ENCODE peak calls at places on chromosomes 1 and 21, in five cellular contexts. One of them, this sample, is unnamed.

GRCh38 chr1:70528591-70529333 is 117.7 kb downstream of the CTH start:
- DNase-seq in uterus: peak; percentile 40
- DNase-seq in right atrium auricular region: no peak
- DNase-seq in HCT116: peak; percentile 12
- DNase-seq in pancreas: no peak
- DNase-seq in this sample: no peak

GRCh38 chr1:1540015-1540816 is at the start of gene TMEM240:
- DNase-seq in pancreas: peak; percentile 75
- DNase-seq in right atrium auricular region: peak; percentile 76
- DNase-seq in uterus: peak; percentile 85
- DNase-seq in HCT116: no peak
- DNase-seq in this sample: no peak

GRCh38 chr1:234500269-234500668 is 21.3 kb upstream of the TARBP1 start:
- DNase-seq in HCT116: no peak
- DNase-seq in pancreas: no peak
- DNase-seq in uterus: no peak
- DNase-seq in right atrium auricular region: no peak
- DNase-seq in this sample: no peak

GRCh38 chr1:232084584-232085223 is 458.1 kb downstream of the DISC1 start:
- DNase-seq in uterus: no peak
- DNase-seq in pancreas: no peak
- DNase-seq in right atrium auricular region: no peak
- DNase-seq in HCT116: no peak
- DNase-seq in this sample: no peak

GRCh38 chr1:19257178-19257914 is 5.7 kb downstream of the MRTO4 start:
- DNase-seq in uterus: no peak
- DNase-seq in HCT116: no peak
- DNase-seq in pancreas: no peak
- DNase-seq in right atrium auricular region: no peak
- DNase-seq in this sample: no peak

GRCh38 chr1:186330758-186331157 is 44.3 kb downstream of the TPR start:
- DNase-seq in pancreas: no peak
- DNase-seq in HCT116: peak; percentile 4
- DNase-seq in right atrium auricular region: no peak
- DNase-seq in uterus: no peak
- DNase-seq in this sample: no peak

GRCh38 chr21:43325968-43326367 is 101.0 kb downstream of the SIK1 start:
- DNase-seq in HCT116: no peak
- DNase-seq in uterus: no peak
- DNase-seq in pancreas: no peak
- DNase-seq in right atrium auricular region: no peak
- DNase-seq in this sample: no peak

GRCh38 chr21:38326899-38327298 is 70.1 kb downstream of the KCNJ15 start:
- DNase-seq in HCT116: no peak
- DNase-seq in uterus: no peak
- DNase-seq in pancreas: no peak
- DNase-seq in right atrium auricular region: peak; percentile 54
- DNase-seq in this sample: no peak

GRCh38 chr21:41562101-41563000 is 54.4 kb upstream of the TMPRSS2 start:
- DNase-seq in pancreas: no peak
- DNase-seq in HCT116: no peak
- DNase-seq in right atrium auricular region: peak; percentile 9
- DNase-seq in uterus: no peak
- DNase-seq in this sample: peak; percentile 12

GRCh38 chr1:22001409-22001808 is at the start of gene CELA3A:
- DNase-seq in HCT116: no peak
- DNase-seq in pancreas: peak; percentile 73
- DNase-seq in uterus: no peak
- DNase-seq in right atrium auricular region: no peak
- DNase-seq in this sample: no peak

GRCh38 chr1:171457412-171457811 is 27.9 kb upstream of the PRRC2C start:
- DNase-seq in HCT116: no peak
- DNase-seq in right atrium auricular region: no peak
- DNase-seq in uterus: no peak
- DNase-seq in pancreas: no peak
- DNase-seq in this sample: no peak

GRCh38 chr1:183804382-183804781 is 538 bp upstream of the RGL1 start:
- DNase-seq in uterus: no peak
- DNase-seq in pancreas: no peak
- DNase-seq in HCT116: no peak
- DNase-seq in right atrium auricular region: no peak
- DNase-seq in this sample: no peak

GRCh38 chr1:208895820-208896219 is 651.6 kb upstream of the PLXNA2 start:
- DNase-seq in pancreas: no peak
- DNase-seq in right atrium auricular region: no peak
- DNase-seq in uterus: no peak
- DNase-seq in HCT116: no peak
- DNase-seq in this sample: no peak

DNA sequence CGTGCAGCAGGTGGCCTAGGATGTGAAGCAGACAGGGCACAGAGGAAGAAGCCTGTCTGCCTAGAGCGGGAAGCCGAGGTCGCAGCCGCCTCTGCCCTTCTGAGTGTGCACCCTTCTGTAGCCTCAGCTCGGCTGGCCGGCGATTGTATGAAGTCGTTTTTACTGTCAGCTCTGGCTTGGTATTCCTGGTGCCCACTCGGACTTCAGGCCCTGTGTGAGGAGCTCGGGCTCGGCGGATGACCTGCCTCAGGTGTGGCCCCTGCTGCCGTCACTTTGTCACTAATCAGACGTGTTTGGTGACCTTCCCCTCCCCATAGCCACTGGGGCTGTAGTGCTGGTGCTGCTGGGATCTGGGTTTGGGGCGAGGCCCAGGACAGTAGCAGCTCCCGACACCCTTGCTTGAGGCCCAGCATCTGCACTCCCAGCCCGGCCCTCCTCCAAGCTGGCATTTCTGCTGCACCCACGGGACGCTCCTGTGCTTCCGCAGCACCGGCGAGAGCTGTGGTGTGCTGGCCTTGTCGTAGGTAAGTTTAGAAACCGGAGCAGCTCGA is 18.1 kb downstream of the SLX9 start:
- DNase-seq in pancreas: no peak
- DNase-seq in right atrium auricular region: no peak
- DNase-seq in HCT116: no peak
- DNase-seq in uterus: no peak
- DNase-seq in this sample: no peak
- H3K27ac ChIP-seq in pancreas: no peak overlapping the region
- H3K27ac ChIP-seq in right atrium auricular region: peak overlapping the region; percentile 70
- H3K27ac ChIP-seq in HCT116: no peak overlapping the region
- H3K27ac ChIP-seq in uterus: peak overlapping the region; percentile 65
- H3K27ac ChIP-seq in this sample: no peak overlapping the region

DNA sequence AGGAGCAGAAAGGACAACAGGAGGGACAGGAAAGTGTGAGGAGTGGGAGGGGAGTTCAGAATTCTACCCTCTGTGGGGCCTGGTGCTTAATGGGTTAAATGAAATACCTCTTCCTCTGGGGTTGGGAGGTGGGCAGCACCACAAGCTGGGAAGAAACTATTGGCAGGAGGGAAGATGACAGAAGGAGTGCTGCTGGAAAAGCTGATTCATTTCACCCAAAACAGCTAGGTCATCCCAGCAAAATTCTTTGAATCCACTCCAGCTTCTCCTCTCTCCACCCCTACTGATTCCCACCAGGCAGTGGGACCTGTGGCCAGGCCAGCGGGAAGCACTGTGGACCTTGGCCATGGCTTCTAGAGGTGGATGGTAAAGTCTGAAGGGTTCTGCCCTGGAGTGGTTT is 12.8 kb downstream of the BCAN start:
- DNase-seq in uterus: no peak
- DNase-seq in HCT116: no peak
- DNase-seq in pancreas: no peak
- DNase-seq in right atrium auricular region: no peak
- DNase-seq in this sample: no peak
- H3K27me3 ChIP-seq in uterus: no peaks in the 10 kb centered on the region
- H3K27me3 ChIP-seq in HCT116: no peaks in the 10 kb centered on the region
- H3K27me3 ChIP-seq in pancreas: no peaks in the 10 kb centered on the region
- H3K27me3 ChIP-seq in right atrium auricular region: no peaks in the 10 kb centered on the region
- H3K27me3 ChIP-seq in this sample: peaks cover 32% of the 10 kb centered on the region

DNA sequence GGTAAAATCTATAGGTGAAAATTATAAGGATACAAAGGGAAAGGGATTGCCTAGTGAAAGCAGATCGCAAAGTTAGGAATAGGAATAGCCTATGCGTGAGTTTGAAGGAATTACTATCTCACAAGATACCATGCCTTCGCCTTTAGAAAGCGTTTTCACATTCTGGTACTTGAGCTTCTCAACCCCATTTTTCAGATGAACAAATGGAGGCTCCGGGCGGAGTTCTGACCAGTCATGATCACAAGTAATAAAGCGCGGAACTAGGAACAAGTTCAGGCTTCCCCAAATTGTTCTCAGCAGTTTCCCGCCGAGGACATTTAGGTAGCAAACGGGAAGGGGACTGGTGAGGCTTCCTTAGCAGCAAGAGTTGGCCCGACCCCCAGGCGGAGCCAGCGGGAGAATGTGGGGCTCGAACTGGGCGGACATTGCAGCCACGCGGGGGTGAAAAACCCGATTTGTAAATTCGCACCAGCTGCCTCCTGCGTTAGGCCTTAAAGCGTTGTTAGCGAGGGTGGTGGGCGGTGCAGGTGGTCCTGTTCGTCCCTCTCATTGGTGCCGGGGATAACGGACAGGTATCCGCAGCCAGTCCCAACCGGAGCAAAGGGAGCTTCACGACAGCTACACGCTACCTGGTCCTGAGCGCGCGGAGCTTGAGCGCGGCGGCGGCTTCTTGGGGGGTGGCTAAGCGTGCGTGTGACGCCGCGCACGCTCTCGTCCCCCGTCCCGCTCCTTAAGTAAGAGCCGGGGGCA is 15.4 kb downstream of the SEMA6C start:
- DNase-seq in pancreas: peak; percentile 67
- DNase-seq in HCT116: no peak
- DNase-seq in right atrium auricular region: peak; percentile 88
- DNase-seq in uterus: peak; percentile 93
- DNase-seq in this sample: no peak
- H3K4me3 ChIP-seq in pancreas: peak overlapping the region; percentile 2
- H3K4me3 ChIP-seq in HCT116: no peak overlapping the region
- H3K4me3 ChIP-seq in right atrium auricular region: peak overlapping the region; percentile 48
- H3K4me3 ChIP-seq in uterus: peak overlapping the region; percentile 25
- H3K4me3 ChIP-seq in this sample: no peak overlapping the region

DNA sequence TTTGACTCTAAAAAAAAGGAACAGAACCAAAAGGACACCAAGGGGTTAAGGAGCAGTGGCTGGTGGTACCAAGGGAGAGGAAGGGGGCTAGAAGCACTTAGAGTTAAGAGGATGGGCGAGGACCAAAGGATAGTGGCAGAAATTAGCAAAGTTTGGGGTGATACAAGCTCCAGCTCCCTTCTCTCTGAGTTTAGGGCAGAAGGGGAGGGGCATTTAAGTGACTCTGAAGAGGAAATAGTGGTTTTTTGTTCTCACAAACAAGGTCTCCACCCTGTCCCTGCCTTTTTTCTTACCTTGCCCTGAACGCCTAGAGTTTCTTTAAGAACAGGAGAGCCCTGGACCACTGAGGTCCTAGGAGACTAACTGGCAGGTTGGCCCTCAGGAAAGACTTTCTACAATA is 3.3 kb downstream of the CDC42SE1 start:
- DNase-seq in right atrium auricular region: no peak
- DNase-seq in pancreas: no peak
- DNase-seq in HCT116: no peak
- DNase-seq in uterus: no peak
- DNase-seq in this sample: no peak
- H3K27ac ChIP-seq in right atrium auricular region: peak overlapping the region; percentile 98
- H3K27ac ChIP-seq in pancreas: peak overlapping the region; percentile 19
- H3K27ac ChIP-seq in HCT116: no peak overlapping the region
- H3K27ac ChIP-seq in uterus: peak overlapping the region; percentile 95
- H3K27ac ChIP-seq in this sample: no peak overlapping the region

GRCh38 chr1:237040823-237041222 is 1.2 kb upstream of the RYR2 start:
- DNase-seq in pancreas: no peak
- DNase-seq in uterus: no peak
- DNase-seq in HCT116: no peak
- DNase-seq in right atrium auricular region: no peak
- DNase-seq in this sample: no peak
- H3K27me3 ChIP-seq in pancreas: no peaks in the 10 kb centered on the region
- H3K27me3 ChIP-seq in uterus: no peaks in the 10 kb centered on the region
- H3K27me3 ChIP-seq in HCT116: peaks cover 3% of the 10 kb centered on the region
- H3K27me3 ChIP-seq in right atrium auricular region: no peaks in the 10 kb centered on the region
- H3K27me3 ChIP-seq in this sample: peaks cover 35% of the 10 kb centered on the region

GRCh38 chr1:40381268-40382109 is 8.0 kb downstream of the SMAP2 start:
- DNase-seq in right atrium auricular region: no peak
- DNase-seq in HCT116: no peak
- DNase-seq in pancreas: no peak
- DNase-seq in uterus: no peak
- DNase-seq in this sample: no peak
- H3K4me3 ChIP-seq in right atrium auricular region: no peak overlapping the region
- H3K4me3 ChIP-seq in HCT116: no peak overlapping the region
- H3K4me3 ChIP-seq in pancreas: no peak overlapping the region
- H3K4me3 ChIP-seq in uterus: no peak overlapping the region
- H3K4me3 ChIP-seq in this sample: no peak overlapping the region

GRCh38 chr1:243268751-243269460 is 13.1 kb downstream of the SDCCAG8 start:
- DNase-seq in uterus: no peak
- DNase-seq in right atrium auricular region: no peak
- DNase-seq in HCT116: no peak
- DNase-seq in pancreas: no peak
- DNase-seq in this sample: no peak
- H3K27ac ChIP-seq in uterus: no peak overlapping the region
- H3K27ac ChIP-seq in right atrium auricular region: peak overlapping the region; percentile 3
- H3K27ac ChIP-seq in HCT116: peak overlapping the region; percentile 94
- H3K27ac ChIP-seq in pancreas: peak overlapping the region; percentile 69
- H3K27ac ChIP-seq in this sample: peak overlapping the region; percentile 61

GRCh38 chr1:149931212-149931805 is 3.7 kb upstream of the SF3B4 start:
- DNase-seq in uterus: no peak
- DNase-seq in right atrium auricular region: peak; percentile 26
- DNase-seq in HCT116: no peak
- DNase-seq in pancreas: no peak
- DNase-seq in this sample: no peak
- H3K27me3 ChIP-seq in uterus: no peaks in the 10 kb centered on the region
- H3K27me3 ChIP-seq in right atrium auricular region: no peaks in the 10 kb centered on the region
- H3K27me3 ChIP-seq in HCT116: no peaks in the 10 kb centered on the region
- H3K27me3 ChIP-seq in pancreas: no peaks in the 10 kb centered on the region
- H3K27me3 ChIP-seq in this sample: no peaks in the 10 kb centered on the region

GRCh38 chr1:221972262-221973235 is 230.7 kb upstream of the DUSP10 start:
- DNase-seq in uterus: no peak
- DNase-seq in HCT116: no peak
- DNase-seq in pancreas: no peak
- DNase-seq in right atrium auricular region: no peak
- DNase-seq in this sample: no peak
- H3K4me3 ChIP-seq in uterus: no peak overlapping the region
- H3K4me3 ChIP-seq in HCT116: no peak overlapping the region
- H3K4me3 ChIP-seq in pancreas: no peak overlapping the region
- H3K4me3 ChIP-seq in right atrium auricular region: no peak overlapping the region
- H3K4me3 ChIP-seq in this sample: no peak overlapping the region

GRCh38 chr1:43976045-43976444 is 1.3 kb downstream of the ATP6V0B start:
- DNase-seq in uterus: no peak
- DNase-seq in right atrium auricular region: no peak
- DNase-seq in pancreas: no peak
- DNase-seq in HCT116: no peak
- DNase-seq in this sample: no peak
- H3K27ac ChIP-seq in uterus: no peak overlapping the region
- H3K27ac ChIP-seq in right atrium auricular region: no peak overlapping the region
- H3K27ac ChIP-seq in pancreas: peak overlapping the region; percentile 96
- H3K27ac ChIP-seq in HCT116: peak overlapping the region; percentile 80
- H3K27ac ChIP-seq in this sample: no peak overlapping the region

This sample was measured in SJSA1.